ENCODE peak calls at places on chromosomes 3 and 15, in four cellular contexts. B is GM12878, K is HL-60, Z is K562. X is an unnamed sample.

GRCh38 chr3:88707837-88708236 is 399.6 kb upstream of the EPHA3 start:
- DNase-seq in B (no peak), K (no peak), Z (no peak), X (no peak)

GRCh38 chr3:33364531-33365128 is 75.6 kb downstream of the UBP1 start:
- DNase-seq in B (no peak), K (no peak), Z (no peak), X (no peak)

GRCh38 chr15:27479232-27480140 is 508.5 kb downstream of the GABRG3 start:
- DNase-seq in B (no peak), K (no peak), Z (no peak), X (no peak)

GRCh38 chr3:155131104-155131503 is 51.0 kb downstream of the MME start:
- DNase-seq in B (no peak), K (no peak), Z (peak; percentile 48), X (no peak)

GRCh38 chr3:97910931-97911351 is 61.3 kb downstream of the RIOX2 start:
- DNase-seq in B (peak; percentile 11), K (peak; percentile 73), Z (peak; percentile 40), X (no peak)

GRCh38 chr3:28476194-28476593 is 127.6 kb upstream of the AZI2 start:
- DNase-seq in B (peak; percentile 5), K (peak; percentile 7), Z (peak; percentile 19), X (peak; percentile 3)

GRCh38 chr3:73096169-73096568 is 34.7 kb downstream of the EBLN2 start:
- DNase-seq in B (no peak), K (no peak), Z (no peak), X (no peak)

GRCh38 chr3:101676765-101677435 is at the start of gene ZBTB11:
- DNase-seq in B (peak; percentile 99), K (peak; percentile 99), Z (peak; percentile 82), X (peak; percentile 88)

GRCh38 chr3:174016186-174016585 is 618.6 kb downstream of the NLGN1 start:
- DNase-seq in B (no peak), K (no peak), Z (no peak), X (no peak)

GRCh38 chr3:64684715-64685261 is 3.0 kb downstream of the ADAMTS9 start:
- DNase-seq in B (no peak), K (no peak), Z (no peak), X (no peak)

GRCh38 chr3:166013073-166013679 is 176.0 kb upstream of the BCHE start:
- DNase-seq in B (no peak), K (peak; percentile 0), Z (peak; percentile 8), X (no peak)

GRCh38 chr15:57395292-57395691 is 19.0 kb downstream of the CGNL1 start:
- DNase-seq in B (peak; percentile 13), K (no peak), Z (no peak), X (no peak)

GRCh38 chr15:69343133-69343532 is 44.4 kb downstream of the PAQR5 start:
- DNase-seq in B (no peak), K (no peak), Z (no peak), X (no peak)

GRCh38 chr3:156251424-156251823 is 131.0 kb downstream of the KCNAB1 start:
- DNase-seq in B (no peak), K (no peak), Z (no peak), X (no peak)

GRCh38 chr3:139935071-139935865 is at the start of gene CLSTN2:
- DNase-seq in B (no peak), K (no peak), Z (no peak), X (peak; percentile 46)

GRCh38 chr3:139935866-139936817 is 1.2 kb downstream of the CLSTN2 start:
- DNase-seq in B (no peak), K (no peak), Z (no peak), X (peak; percentile 21)

GRCh38 chr3:139940622-139941021 is 5.6 kb downstream of the CLSTN2 start:
- DNase-seq in B (no peak), K (no peak), Z (no peak), X (no peak)

GRCh38 chr3:139939681-139940190 is 4.8 kb downstream of the CLSTN2 start:
- DNase-seq in B (no peak), K (no peak), Z (no peak), X (no peak)

DNA sequence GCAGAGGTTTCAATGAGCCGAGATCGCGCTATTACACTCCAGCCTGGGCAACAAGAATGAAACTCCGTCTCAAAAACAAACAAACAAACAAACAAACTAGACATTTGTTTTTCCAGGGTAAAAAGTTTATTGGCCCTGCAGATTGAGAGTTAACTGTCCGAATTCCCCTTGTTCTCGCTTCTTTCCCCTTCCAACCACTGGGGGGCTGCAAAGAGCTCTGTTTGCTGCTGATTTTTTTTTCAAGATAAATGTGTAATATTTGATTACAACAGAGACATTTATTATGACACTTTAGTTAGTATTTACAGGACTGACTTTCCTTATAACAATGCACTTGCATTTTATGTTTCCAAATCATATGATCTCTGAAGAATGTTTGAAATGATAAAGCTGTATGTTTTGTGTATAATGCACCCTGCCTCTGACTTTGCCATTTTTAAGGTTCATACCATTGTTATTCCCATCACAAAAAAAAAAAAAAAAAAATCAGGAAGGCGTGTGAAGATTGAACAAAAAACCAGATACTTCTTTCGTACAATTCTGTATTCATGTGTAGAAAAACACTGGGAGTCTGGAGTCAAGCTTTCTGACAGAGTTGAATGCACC is 2.8 kb downstream of the CLSTN2 start:
- DNase-seq in B (no peak), K (no peak), Z (peak; percentile 57), X (no peak)
- TF ChIP-seq SPI1 in B (no peak), K (no peak), Z (no peak), X (no peak)

GRCh38 chr15:64032327-64032726 is 14.0 kb downstream of the DAPK2 start:
- DNase-seq in B (no peak), K (no peak), Z (no peak), X (no peak)

GRCh38 chr15:64035525-64035924 is 10.8 kb downstream of the DAPK2 start:
- DNase-seq in B (no peak), K (no peak), Z (no peak), X (no peak)

GRCh38 chr15:64030123-64030522 is 16.2 kb downstream of the DAPK2 start:
- DNase-seq in B (no peak), K (no peak), Z (no peak), X (no peak)

GRCh38 chr15:64038878-64039277 is 7.4 kb downstream of the DAPK2 start:
- DNase-seq in B (no peak), K (no peak), Z (no peak), X (no peak)

GRCh38 chr15:64034519-64034918 is 11.8 kb downstream of the DAPK2 start:
- DNase-seq in B (no peak), K (no peak), Z (no peak), X (no peak)
- TF ChIP-seq SPI1 in B (no peak), K (no peak), Z (no peak), X (peak; percentile 61)

GRCh38 chr15:74589826-74590225 is 25.8 kb upstream of the CLK3 start:
- DNase-seq in B (no peak), K (no peak), Z (no peak), X (no peak)

GRCh38 chr15:74584779-74585178 is 30.9 kb upstream of the CLK3 start:
- DNase-seq in B (no peak), K (no peak), Z (peak; percentile 64), X (no peak)

GRCh38 chr15:74584204-74584603 is 31.4 kb upstream of the CLK3 start:
- DNase-seq in B (no peak), K (no peak), Z (no peak), X (no peak)

GRCh38 chr15:74587924-74588323 is 27.7 kb upstream of the CLK3 start:
- DNase-seq in B (no peak), K (no peak), Z (no peak), X (no peak)

GRCh38 chr15:74585857-74586256 is 29.8 kb upstream of the CLK3 start:
- DNase-seq in B (no peak), K (no peak), Z (no peak), X (no peak)
- TF ChIP-seq SPI1 in B (no peak), K (no peak), Z (no peak), X (no peak)

DNA sequence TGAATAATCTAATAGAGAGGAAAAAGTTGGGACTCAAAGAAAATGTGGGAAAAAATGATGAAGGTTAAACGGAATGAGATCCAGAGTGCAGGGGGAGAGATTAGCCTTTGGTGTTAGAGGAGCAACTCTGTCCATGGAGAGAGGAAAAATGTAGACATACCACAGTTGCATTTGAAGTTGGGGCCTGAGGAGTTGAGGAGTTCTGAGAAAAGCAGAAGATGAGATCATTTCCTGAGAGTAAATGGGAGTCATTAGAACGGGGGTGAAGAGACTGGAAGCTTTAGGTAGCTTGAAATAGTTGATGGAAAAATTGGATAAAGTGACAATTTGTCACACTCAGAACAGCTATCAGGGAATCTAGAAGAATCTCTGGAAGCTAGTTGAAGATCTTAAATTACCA is 7.3 kb downstream of the CCR5AS start:
- DNase-seq in B (no peak), K (no peak), Z (no peak), X (no peak)
- TF ChIP-seq SPI1 in B (no peak), K (no peak), Z (no peak), X (no peak)

X was measured in GM12891.